ENCODE peak calls at places on chromosomes 2 and 18, in nine cellular contexts. T is NB4, X is nephron progenitor cell, R is OCI-LY7, V is pancreas, Z is astrocyte of the spinal cord, J is body of pancreas, C is kidney, F is A549. H is an unnamed sample.

GRCh38 chr2:74740395-74741075 is 86.5 kb downstream of the SEMA4F start:
- DNase-seq in T (peak), X (no peak), R (no peak), V (no peak), Z (peak), J (no peak), C (peak), F (peak), H (no peak)

GRCh38 chr2:237819231-237819630 is 20.7 kb downstream of the RBM44 start:
- DNase-seq in T (no peak), X (no peak), R (no peak), V (no peak), Z (no peak), J (no peak), C (no peak), F (no peak), H (no peak)

GRCh38 chr18:58712930-58713329 is 41.7 kb downstream of the MALT1 start:
- DNase-seq in T (no peak), X (no peak), R (no peak), V (no peak), Z (no peak), J (no peak), C (no peak), F (no peak), H (no peak)

GRCh38 chr2:19208479-19209204 is 149.8 kb downstream of the OSR1 start:
- DNase-seq in T (no peak), X (no peak), R (no peak), V (no peak), Z (peak), J (no peak), C (no peak), F (peak), H (no peak)

GRCh38 chr2:19255481-19255880 is 102.9 kb downstream of the OSR1 start:
- DNase-seq in T (no peak), X (no peak), R (no peak), V (no peak), Z (no peak), J (no peak), C (no peak), F (no peak), H (no peak)

GRCh38 chr2:159939946-159940345 is 122.5 kb downstream of the PLA2R1 start:
- DNase-seq in T (peak), X (no peak), R (peak), V (no peak), Z (peak), J (no peak), C (no peak), F (peak), H (no peak)

GRCh38 chr2:31886700-31887099 is 124.1 kb downstream of the MEMO1 start:
- DNase-seq in T (peak), X (no peak), R (peak), V (no peak), Z (no peak), J (no peak), C (no peak), F (peak), H (peak)

GRCh38 chr2:124836415-124836814 is 811.3 kb downstream of the CNTNAP5 start:
- DNase-seq in T (no peak), X (no peak), R (no peak), V (no peak), Z (peak), J (no peak), C (no peak), F (no peak), H (no peak)

GRCh38 chr2:21229302-21229701 is 105.5 kb downstream of the TDRD15 start:
- DNase-seq in T (no peak), X (no peak), R (no peak), V (no peak), Z (no peak), J (no peak), C (no peak), F (no peak), H (no peak)

GRCh38 chr2:42138163-42139016 is 30.8 kb upstream of the EML4 start:
- DNase-seq in T (no peak), X (no peak), R (no peak), V (no peak), Z (peak), J (peak), C (no peak), F (peak), H (no peak)

GRCh38 chr2:173692068-173692467 is 273.1 kb downstream of the SP3 start:
- DNase-seq in T (no peak), X (no peak), R (no peak), V (no peak), Z (no peak), J (no peak), C (no peak), F (no peak), H (no peak)

GRCh38 chr18:28153485-28154065 is 23.4 kb downstream of the CDH2 start:
- DNase-seq in T (no peak), X (no peak), R (no peak), V (no peak), Z (no peak), J (no peak), C (no peak), F (no peak), H (no peak)

GRCh38 chr2:158922610-158923009 is 45.8 kb upstream of the TANC1 start:
- DNase-seq in T (no peak), X (no peak), R (no peak), V (no peak), Z (no peak), J (no peak), C (no peak), F (no peak), H (no peak)

GRCh38 chr18:10230072-10230471 is 224.4 kb upstream of the APCDD1 start:
- DNase-seq in T (peak), X (no peak), R (no peak), V (no peak), Z (peak), J (no peak), C (no peak), F (peak), H (no peak)

GRCh38 chr2:110869472-110870446 is 137.4 kb downstream of the ACOXL start:
- DNase-seq in T (peak), X (no peak), R (no peak), V (no peak), Z (peak), J (no peak), C (peak), F (peak), H (no peak)

GRCh38 chr2:13001408-13001807 is 284.7 kb downstream of the TRIB2 start:
- DNase-seq in T (no peak), X (no peak), R (no peak), V (no peak), Z (no peak), J (no peak), C (no peak), F (no peak), H (no peak)

GRCh38 chr2:99975386-99975785 is 167.0 kb downstream of the AFF3 start:
- DNase-seq in T (no peak), X (no peak), R (no peak), V (no peak), Z (peak), J (no peak), C (no peak), F (no peak), H (no peak)

GRCh38 chr2:39094717-39095363 is 26.0 kb downstream of the SOS1 start:
- DNase-seq in T (peak), X (no peak), R (no peak), V (no peak), Z (peak), J (no peak), C (no peak), F (no peak), H (no peak)

GRCh38 chr18:78659748-78660147 is 319.9 kb upstream of the SALL3 start:
- DNase-seq in T (peak), X (peak), R (no peak), V (no peak), Z (no peak), J (peak), C (no peak), F (no peak), H (no peak)

GRCh38 chr2:171523969-171524401 is 1.7 kb downstream of the CYBRD1 start:
- DNase-seq in T (peak), X (no peak), R (no peak), V (no peak), Z (no peak), J (no peak), C (no peak), F (peak), H (no peak)

GRCh38 chr2:4938246-4938645 is 753.9 kb upstream of the SOX11 start:
- DNase-seq in T (no peak), X (no peak), R (no peak), V (no peak), Z (no peak), J (no peak), C (no peak), F (no peak), H (no peak)

GRCh38 chr2:15365411-15365810 is 195.7 kb downstream of the NBAS start:
- DNase-seq in T (no peak), X (no peak), R (no peak), V (no peak), Z (no peak), J (no peak), C (no peak), F (no peak), H (no peak)

GRCh38 chr2:27849558-27849957 is 40.6 kb downstream of the RBKS start:
- DNase-seq in T (no peak), X (no peak), R (no peak), V (no peak), Z (no peak), J (no peak), C (no peak), F (no peak), H (no peak)

GRCh38 chr2:150581717-150582472 is 94.4 kb upstream of the RND3 start:
- DNase-seq in T (no peak), X (no peak), R (no peak), V (no peak), Z (no peak), J (no peak), C (no peak), F (no peak), H (no peak)

GRCh38 chr2:216221806-216222205 is 112.7 kb downstream of the XRCC5 start:
- DNase-seq in T (peak), X (no peak), R (no peak), V (no peak), Z (peak), J (no peak), C (no peak), F (no peak), H (no peak)

GRCh38 chr2:138572318-138572717 is 70.7 kb downstream of the SPOPL start:
- DNase-seq in T (no peak), X (no peak), R (no peak), V (no peak), Z (no peak), J (no peak), C (no peak), F (no peak), H (no peak)

GRCh38 chr18:3306391-3306790 is 44.5 kb downstream of the MYL12B start:
- DNase-seq in T (no peak), X (no peak), R (no peak), V (no peak), Z (no peak), J (no peak), C (no peak), F (no peak), H (no peak)

GRCh38 chr18:26335139-26335933 is 109.1 kb downstream of the TAF4B start:
- DNase-seq in T (no peak), X (no peak), R (no peak), V (no peak), Z (peak), J (no peak), C (no peak), F (no peak), H (no peak)

GRCh38 chr18:4636957-4637356 is 181.8 kb upstream of the DLGAP1 start:
- DNase-seq in T (no peak), X (no peak), R (peak), V (no peak), Z (no peak), J (no peak), C (no peak), F (no peak), H (peak)

DNA sequence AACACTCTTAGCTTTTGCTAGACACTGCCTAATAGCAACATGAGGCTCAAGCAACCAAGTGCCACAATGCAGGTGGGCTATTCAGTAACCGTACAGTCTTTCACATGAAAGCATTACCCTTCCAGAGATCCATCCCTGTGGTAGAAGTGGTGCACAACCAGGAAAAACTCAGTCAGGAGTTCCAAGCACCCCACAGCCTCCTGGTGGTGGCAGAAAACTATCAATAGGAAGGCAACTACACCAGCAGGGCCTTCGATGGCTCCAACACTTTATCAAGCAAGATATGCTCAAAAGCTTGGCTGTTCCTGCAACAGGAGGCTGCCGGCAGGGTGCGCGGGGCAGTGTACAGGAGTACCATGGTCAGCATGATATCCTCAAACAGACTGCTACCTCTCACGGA is 176.1 kb upstream of the DLGAP1 start:
- DNase-seq in T (no peak), X (no peak), R (no peak), V (no peak), Z (no peak), J (no peak), C (no peak), F (no peak), H (no peak)
- TF ChIP-seq CTCF in T (no peak), X (no peak), R (no peak), V (no peak), Z (no peak), J (no peak), C (no peak), F (no peak), H (no peak)

DNA sequence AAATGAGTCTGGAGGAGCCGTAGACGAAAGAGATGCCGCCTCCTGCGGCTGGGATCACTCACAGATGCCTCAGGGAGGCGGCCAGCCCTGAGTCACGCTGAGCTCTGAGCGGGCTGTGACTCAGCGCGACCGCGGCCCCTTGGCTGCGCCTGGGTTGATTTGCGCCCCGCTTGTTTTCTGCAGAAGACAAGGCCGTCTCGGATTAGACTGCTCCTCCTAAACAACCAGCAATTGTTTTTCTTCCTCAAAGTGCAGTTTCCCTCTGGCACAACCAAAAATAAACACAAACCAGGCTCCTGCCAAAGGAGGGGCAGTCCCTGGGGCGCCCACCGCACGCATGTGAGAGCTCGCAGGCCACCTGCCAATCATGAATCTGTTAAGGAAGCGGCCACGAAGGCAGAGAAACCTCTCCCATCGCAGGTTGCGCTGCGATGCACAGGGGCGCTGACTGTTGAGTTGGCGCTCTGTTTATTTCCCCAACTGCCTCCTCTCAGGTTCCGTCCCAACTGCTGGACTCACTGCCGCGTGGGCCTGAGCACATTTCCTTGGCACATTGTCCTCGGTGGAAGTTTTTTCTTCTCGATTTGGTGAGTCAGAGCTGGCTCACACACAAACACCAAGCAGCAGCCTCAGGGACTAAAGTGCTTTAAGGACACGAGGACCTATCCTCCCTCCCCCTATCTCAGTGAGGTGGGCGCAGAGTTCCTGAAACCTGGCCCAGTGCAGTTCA is 85.2 kb upstream of the NDUFV2 start:
- DNase-seq in T (peak), X (peak), R (peak), V (peak), Z (peak), J (peak), C (no peak), F (peak), H (no peak)
- TF ChIP-seq CTCF in T (no peak), X (no peak), R (no peak), V (no peak), Z (no peak), J (no peak), C (no peak), F (no peak), H (no peak)

GRCh38 chr2:24542269-24542872 is 51.3 kb downstream of the NCOA1 start:
- DNase-seq in T (no peak), X (no peak), R (no peak), V (no peak), Z (no peak), J (no peak), C (no peak), F (no peak), H (no peak)

GRCh38 chr2:24544456-24545115 is 53.5 kb downstream of the NCOA1 start:
- DNase-seq in T (no peak), X (no peak), R (no peak), V (no peak), Z (no peak), J (no peak), C (no peak), F (no peak), H (no peak)

GRCh38 chr2:24546668-24547067 is 55.6 kb downstream of the NCOA1 start:
- DNase-seq in T (no peak), X (no peak), R (no peak), V (no peak), Z (no peak), J (no peak), C (no peak), F (no peak), H (no peak)

GRCh38 chr2:24540011-24540477 is 49.0 kb downstream of the NCOA1 start:
- DNase-seq in T (no peak), X (no peak), R (no peak), V (no peak), Z (no peak), J (no peak), C (no peak), F (no peak), H (no peak)

GRCh38 chr2:24543252-24543651 is 52.2 kb downstream of the NCOA1 start:
- DNase-seq in T (peak), X (no peak), R (peak), V (no peak), Z (no peak), J (no peak), C (no peak), F (no peak), H (peak)
- TF ChIP-seq CTCF in T (peak), X (no peak), R (peak), V (no peak), Z (peak), J (no peak), C (no peak), F (no peak), H (peak)

DNA sequence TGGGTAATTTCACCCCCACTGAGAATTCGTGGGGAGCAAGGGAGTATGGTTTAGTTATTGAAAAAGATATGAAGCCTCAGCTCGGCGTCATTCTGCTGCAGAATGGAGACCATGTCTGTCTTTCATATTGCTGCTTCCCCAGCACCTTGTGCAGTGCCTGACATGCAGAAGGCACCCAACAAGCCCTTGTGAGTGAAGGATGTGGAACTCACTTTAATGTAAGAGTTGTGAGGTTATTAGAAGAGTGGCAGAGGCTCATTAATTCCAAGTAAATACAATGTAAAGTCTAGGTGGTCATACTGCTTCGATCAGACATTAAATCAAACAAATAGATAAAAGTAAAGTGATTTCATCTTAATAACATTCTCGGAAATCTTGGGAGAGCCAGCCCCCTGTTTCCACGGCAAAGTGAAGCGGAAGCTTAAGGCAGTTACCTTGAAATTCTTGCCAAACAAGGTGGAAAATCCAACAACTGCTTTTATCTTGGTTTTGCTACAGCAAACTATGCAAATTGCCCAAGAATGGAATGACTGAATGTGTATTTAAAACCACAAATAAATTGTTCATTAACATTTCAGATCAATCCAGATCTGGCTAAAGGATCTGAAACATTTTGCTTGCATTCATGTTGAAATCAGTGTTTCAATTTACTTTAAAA is 9.6 kb downstream of the CFAP221 start:
- DNase-seq in T (no peak), X (no peak), R (no peak), V (no peak), Z (no peak), J (no peak), C (no peak), F (no peak), H (no peak)
- TF ChIP-seq CTCF in T (no peak), X (no peak), R (no peak), V (no peak), Z (no peak), J (no peak), C (no peak), F (no peak), H (no peak)

GRCh38 chr18:63844254-63844653 is 43.3 kb upstream of the SERPINB2 start:
- DNase-seq in T (peak), X (no peak), R (no peak), V (no peak), Z (peak), J (no peak), C (no peak), F (peak), H (no peak)
- TF ChIP-seq CTCF in T (peak), X (peak), R (peak), V (peak), Z (peak), J (peak), C (peak), F (peak), H (peak)

GRCh38 chr2:11642972-11643371 is 27.0 kb downstream of the NTSR2 start:
- DNase-seq in T (no peak), X (no peak), R (no peak), V (no peak), Z (no peak), J (no peak), C (no peak), F (no peak), H (no peak)
- TF ChIP-seq CTCF in T (no peak), X (no peak), R (no peak), V (no peak), Z (no peak), J (no peak), C (no peak), F (no peak), H (no peak)

GRCh38 chr18:42336139-42336538 is 381.1 kb downstream of the PIK3C3 start:
- DNase-seq in T (no peak), X (no peak), R (no peak), V (no peak), Z (no peak), J (no peak), C (no peak), F (no peak), H (no peak)
- TF ChIP-seq CTCF in T (no peak), X (no peak), R (no peak), V (no peak), Z (no peak), J (no peak), C (no peak), F (no peak), H (no peak)